ENCODE peak calls at places on chromosomes 1 and 21, in eight cellular contexts. W, I, L, N, F, Q, G and U are unnamed samples.

GRCh38 chr1:201221201-201221846 is 30.7 kb downstream of the IGFN1 start:
- DNase-seq in Q (no peak), W (no peak), F (no peak), N (no peak), G (no peak), I (no peak), L (peak; percentile 49), U (no peak)

GRCh38 chr21:36397606-36398005 is 12.4 kb downstream of the CHAF1B start:
- DNase-seq in N (no peak), I (no peak), L (no peak), W (no peak), F (no peak), Q (no peak), G (no peak), U (no peak)

GRCh38 chr1:173020138-173020742 is 30.5 kb downstream of the TNFSF18 start:
- DNase-seq in L (no peak), F (no peak), N (no peak), I (no peak), G (no peak), Q (no peak), W (no peak), U (no peak)

GRCh38 chr1:182280521-182280920 is 111.1 kb downstream of the GLUL start:
- DNase-seq in W (no peak), N (no peak), Q (no peak), L (no peak), I (no peak), G (no peak), F (no peak), U (no peak)

GRCh38 chr1:15584489-15585363 is at the start of gene AGMAT:
- DNase-seq in Q (peak; percentile 63), G (peak; percentile 85), F (no peak), I (peak; percentile 31), W (peak; percentile 76), L (no peak), N (peak; percentile 25), U (no peak)

GRCh38 chr1:200627548-200628222 is 7.1 kb upstream of the KIF14 start:
- DNase-seq in I (no peak), G (no peak), W (no peak), N (no peak), Q (no peak), L (no peak), F (peak; percentile 24), U (no peak)

GRCh38 chr21:41362605-41363369 is 960 bp downstream of the MX2 start:
- DNase-seq in F (no peak), Q (no peak), N (no peak), G (no peak), W (no peak), L (no peak), I (no peak), U (no peak)

GRCh38 chr1:208077232-208077751 is 166.4 kb upstream of the CD34 start:
- DNase-seq in W (no peak), G (no peak), Q (no peak), L (no peak), F (no peak), I (no peak), N (no peak), U (no peak)

GRCh38 chr1:90381598-90381997 is 335.5 kb downstream of the BARHL2 start:
- DNase-seq in G (no peak), Q (no peak), F (no peak), I (no peak), W (no peak), N (no peak), L (no peak), U (no peak)

GRCh38 chr1:15765495-15766194 is 7.0 kb downstream of the FBLIM1 start:
- DNase-seq in F (peak; percentile 99), L (no peak), N (peak; percentile 86), W (no peak), I (no peak), G (no peak), Q (no peak), U (no peak)

GRCh38 chr1:205512059-205513045 is 7.9 kb downstream of the CDK18 start:
- DNase-seq in G (peak; percentile 11), I (no peak), F (no peak), Q (peak; percentile 74), N (no peak), W (no peak), L (no peak), U (peak; percentile 65)

GRCh38 chr1:66434096-66434495 is 99.9 kb upstream of the SGIP1 start:
- DNase-seq in N (peak; percentile 27), Q (no peak), W (no peak), I (no peak), G (no peak), L (no peak), F (no peak), U (no peak)

GRCh38 chr1:164760585-164760968 is 201.6 kb downstream of the PBX1 start:
- DNase-seq in L (no peak), W (no peak), I (no peak), F (no peak), N (no peak), G (no peak), Q (no peak), U (no peak)

GRCh38 chr1:110783292-110783918 is 89.5 kb upstream of the CD53 start:
- DNase-seq in G (peak; percentile 67), F (peak; percentile 73), W (no peak), L (no peak), Q (no peak), I (peak; percentile 59), N (peak; percentile 64), U (no peak)

GRCh38 chr1:38728176-38728908 is 131.2 kb downstream of the RRAGC start:
- DNase-seq in Q (no peak), N (peak; percentile 96), I (no peak), G (peak; percentile 5), W (no peak), L (peak; percentile 60), F (peak; percentile 40), U (peak; percentile 55)

GRCh38 chr21:36170823-36171222 is 14.2 kb downstream of the DOP1B start:
- DNase-seq in Q (no peak), L (no peak), I (no peak), G (no peak), N (no peak), F (no peak), W (no peak), U (no peak)

GRCh38 chr1:76294470-76295194 is 220.1 kb downstream of the ST6GALNAC3 start:
- DNase-seq in W (no peak), N (no peak), G (no peak), Q (no peak), L (no peak), F (no peak), I (no peak), U (no peak)

DNA sequence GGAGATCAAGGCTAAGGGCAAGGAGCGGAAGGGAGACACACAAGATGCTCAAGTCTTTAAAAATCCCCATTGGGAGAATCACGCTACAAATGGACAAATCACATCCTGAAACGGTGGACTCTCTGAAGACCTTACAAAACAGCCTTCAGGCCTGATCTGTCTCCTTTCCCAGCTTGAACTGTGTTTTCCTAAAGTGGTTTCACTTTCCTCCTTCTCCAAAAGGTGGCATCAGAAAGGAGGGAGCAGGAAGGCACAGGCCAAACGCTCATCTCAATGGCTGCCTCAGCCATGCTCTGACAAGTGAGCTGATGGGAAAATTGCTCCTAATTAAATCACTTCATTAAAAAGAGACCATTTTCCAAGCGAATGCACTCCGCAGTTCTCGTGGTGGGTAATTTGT is 47.7 kb downstream of the UTP25 start:
- DNase-seq in L (no peak), N (peak; percentile 77), G (no peak), Q (no peak), F (peak; percentile 61), W (no peak), I (no peak), U (no peak)
- TF ChIP-seq CTCF in L (no peak), N (peak; percentile 65), G (no peak), Q (no peak), F (peak; percentile 58), W (peak; percentile 44), I (no peak), U (no peak)

GRCh38 chr1:218344814-218345672 is at the start of gene TGFB2:
- DNase-seq in N (peak; percentile 92), I (no peak), F (peak; percentile 57), W (no peak), L (peak; percentile 74), G (peak; percentile 37), Q (peak; percentile 70), U (no peak)
- TF ChIP-seq CTCF in N (no peak), I (no peak), F (no peak), W (no peak), L (peak; percentile 22), G (no peak), Q (no peak), U (peak; percentile 39)

DNA sequence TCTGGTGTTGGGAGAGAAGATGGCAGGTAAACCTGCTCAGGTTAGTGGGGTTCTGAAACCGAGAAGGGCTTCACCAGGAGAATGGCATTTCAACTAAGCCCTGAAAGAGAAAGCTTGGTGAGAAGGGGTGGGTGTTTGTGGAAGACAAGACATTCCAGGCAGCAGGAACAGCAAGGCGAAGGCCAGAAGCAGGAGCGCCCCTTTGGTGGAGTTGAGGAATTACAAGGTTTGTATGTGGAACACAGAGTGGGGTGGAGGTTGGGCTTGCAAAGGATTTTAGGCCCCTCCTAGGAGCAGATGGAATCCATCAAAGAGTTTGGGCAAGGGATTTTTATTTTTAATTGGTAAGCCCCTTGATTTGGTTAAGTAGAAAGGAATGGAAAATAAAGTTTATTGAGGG is 24.8 kb upstream of the ELOA start:
- DNase-seq in L (no peak), N (peak; percentile 55), F (peak; percentile 52), G (no peak), Q (no peak), I (no peak), W (peak; percentile 59), U (no peak)
- TF ChIP-seq CTCF in L (no peak), N (peak; percentile 56), F (peak; percentile 73), G (peak; percentile 13), Q (no peak), I (no peak), W (peak; percentile 72), U (no peak)

GRCh38 chr1:222057162-222057561 is 315.3 kb upstream of the DUSP10 start:
- DNase-seq in Q (no peak), G (peak; percentile 22), L (no peak), W (no peak), I (no peak), F (no peak), N (no peak), U (no peak)

GRCh38 chr1:222054416-222054815 is 312.5 kb upstream of the DUSP10 start:
- DNase-seq in L (no peak), F (no peak), I (no peak), G (no peak), Q (no peak), W (no peak), N (no peak), U (no peak)

GRCh38 chr1:222060247-222060851 is 318.5 kb upstream of the DUSP10 start:
- DNase-seq in Q (no peak), F (no peak), W (no peak), I (no peak), N (no peak), L (no peak), G (no peak), U (no peak)

GRCh38 chr1:222061711-222062359 is 319.9 kb upstream of the DUSP10 start:
- DNase-seq in L (no peak), G (no peak), I (no peak), N (no peak), Q (no peak), W (no peak), F (no peak), U (no peak)

DNA sequence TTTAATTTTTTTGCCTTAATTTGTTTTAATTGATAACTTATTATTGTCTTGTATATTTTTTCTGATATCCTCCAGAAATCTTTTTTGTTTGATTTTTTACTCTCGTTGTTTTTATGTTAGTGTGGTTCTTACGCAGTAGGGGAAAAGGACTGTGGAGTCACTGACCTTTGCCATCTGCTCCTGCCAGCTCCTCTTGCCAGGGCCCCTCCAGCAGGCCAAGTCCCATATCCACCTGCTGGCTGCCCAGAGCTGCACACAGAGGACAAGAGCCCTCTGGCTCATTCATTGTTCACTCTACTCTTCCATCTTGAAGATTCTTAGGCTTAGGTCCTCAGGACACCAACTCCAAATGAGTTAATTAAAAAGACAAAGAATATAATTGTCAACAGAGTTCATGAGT is 316.4 kb upstream of the DUSP10 start:
- DNase-seq in W (no peak), I (no peak), L (no peak), N (no peak), G (no peak), Q (no peak), F (no peak), U (no peak)
- TF ChIP-seq CTCF in W (no peak), I (no peak), L (no peak), N (no peak), G (no peak), Q (no peak), F (no peak), U (no peak)